ENCODE peak calls at places on chromosome 20, in seven cellular contexts. One of them, this sample, is unnamed. For H3K9me3 and H3K4me1, the result is how much of the 10 kb centered on the place peaks cover.

GRCh38 chr20:63701329-63702035 is 5.0 kb downstream of the TNFRSF6B start:
- DNase-seq in stomach: no peak
- DNase-seq in Panc1: no peak
- DNase-seq in SK-N-SH: peak
- DNase-seq in HCT116: no peak
- DNase-seq in breast epithelium: no peak
- DNase-seq in prostate gland: no peak
- DNase-seq in this sample: peak

GRCh38 chr20:23235173-23236027 is 115.2 kb upstream of the NXT1 start:
- DNase-seq in stomach: peak
- DNase-seq in Panc1: no peak
- DNase-seq in SK-N-SH: peak
- DNase-seq in HCT116: peak
- DNase-seq in breast epithelium: no peak
- DNase-seq in prostate gland: peak
- DNase-seq in this sample: peak

GRCh38 chr20:63117151-63117550 is 98.8 kb downstream of the YTHDF1 start:
- DNase-seq in stomach: no peak
- DNase-seq in Panc1: no peak
- DNase-seq in SK-N-SH: no peak
- DNase-seq in HCT116: no peak
- DNase-seq in breast epithelium: no peak
- DNase-seq in prostate gland: no peak
- DNase-seq in this sample: peak

GRCh38 chr20:1509237-1509636 is 18.0 kb upstream of the SIRPB2 start:
- DNase-seq in stomach: no peak
- DNase-seq in Panc1: peak
- DNase-seq in SK-N-SH: peak
- DNase-seq in HCT116: peak
- DNase-seq in breast epithelium: no peak
- DNase-seq in prostate gland: no peak
- DNase-seq in this sample: no peak

GRCh38 chr20:63332488-63333240 is 28.5 kb downstream of the CHRNA4 start:
- DNase-seq in stomach: no peak
- DNase-seq in Panc1: no peak
- DNase-seq in SK-N-SH: no peak
- DNase-seq in HCT116: no peak
- DNase-seq in breast epithelium: no peak
- DNase-seq in prostate gland: no peak
- DNase-seq in this sample: peak

GRCh38 chr20:41321003-41321402 is 3.5 kb upstream of the ZHX3 start:
- DNase-seq in stomach: no peak
- DNase-seq in Panc1: no peak
- DNase-seq in SK-N-SH: no peak
- DNase-seq in HCT116: no peak
- DNase-seq in breast epithelium: no peak
- DNase-seq in prostate gland: no peak
- DNase-seq in this sample: no peak

GRCh38 chr20:1500496-1500895 is 9.3 kb upstream of the SIRPB2 start:
- DNase-seq in stomach: no peak
- DNase-seq in Panc1: no peak
- DNase-seq in SK-N-SH: no peak
- DNase-seq in HCT116: no peak
- DNase-seq in breast epithelium: no peak
- DNase-seq in prostate gland: no peak
- DNase-seq in this sample: no peak

GRCh38 chr20:51586005-51586440 is 43.5 kb upstream of the NFATC2 start:
- DNase-seq in stomach: no peak
- DNase-seq in Panc1: no peak
- DNase-seq in SK-N-SH: no peak
- DNase-seq in HCT116: peak
- DNase-seq in breast epithelium: no peak
- DNase-seq in prostate gland: no peak
- DNase-seq in this sample: no peak

GRCh38 chr20:58294497-58295455 is 14.7 kb upstream of the RAB22A start:
- DNase-seq in stomach: no peak
- DNase-seq in Panc1: no peak
- DNase-seq in SK-N-SH: no peak
- DNase-seq in HCT116: no peak
- DNase-seq in breast epithelium: no peak
- DNase-seq in prostate gland: no peak
- DNase-seq in this sample: no peak

GRCh38 chr20:24448170-24448569 is 21.3 kb upstream of the SYNDIG1 start:
- DNase-seq in stomach: no peak
- DNase-seq in Panc1: no peak
- DNase-seq in SK-N-SH: no peak
- DNase-seq in HCT116: no peak
- DNase-seq in breast epithelium: no peak
- DNase-seq in prostate gland: no peak
- DNase-seq in this sample: no peak

GRCh38 chr20:14721926-14722325 is 384.5 kb upstream of the FLRT3 start:
- DNase-seq in stomach: no peak
- DNase-seq in Panc1: no peak
- DNase-seq in SK-N-SH: no peak
- DNase-seq in HCT116: no peak
- DNase-seq in breast epithelium: no peak
- DNase-seq in prostate gland: no peak
- DNase-seq in this sample: no peak

GRCh38 chr20:31308535-31309162 is at the start of gene DEFB116:
- DNase-seq in stomach: no peak
- DNase-seq in Panc1: no peak
- DNase-seq in SK-N-SH: no peak
- DNase-seq in HCT116: no peak
- DNase-seq in breast epithelium: no peak
- DNase-seq in prostate gland: no peak
- DNase-seq in this sample: no peak
- H3K9me3 ChIP-seq in stomach: under half
- H3K9me3 ChIP-seq in Panc1: under half
- H3K9me3 ChIP-seq in SK-N-SH: under half
- H3K9me3 ChIP-seq in HCT116: under half
- H3K9me3 ChIP-seq in breast epithelium: under half
- H3K9me3 ChIP-seq in prostate gland: under half
- H3K9me3 ChIP-seq in this sample: under half

GRCh38 chr20:61937146-61937962 is 128.3 kb downstream of the TAF4 start:
- DNase-seq in stomach: no peak
- DNase-seq in Panc1: no peak
- DNase-seq in SK-N-SH: no peak
- DNase-seq in HCT116: no peak
- DNase-seq in breast epithelium: no peak
- DNase-seq in prostate gland: no peak
- DNase-seq in this sample: peak
- H3K4me1 ChIP-seq in stomach: under half
- H3K4me1 ChIP-seq in Panc1: under half
- H3K4me1 ChIP-seq in SK-N-SH: under half
- H3K4me1 ChIP-seq in HCT116: under half
- H3K4me1 ChIP-seq in breast epithelium: under half
- H3K4me1 ChIP-seq in prostate gland: under half
- H3K4me1 ChIP-seq in this sample: under half

GRCh38 chr20:38970302-38970701 is 8.2 kb downstream of the DHX35 start:
- DNase-seq in stomach: no peak
- DNase-seq in Panc1: peak
- DNase-seq in SK-N-SH: no peak
- DNase-seq in HCT116: no peak
- DNase-seq in breast epithelium: no peak
- DNase-seq in prostate gland: no peak
- DNase-seq in this sample: no peak
- TF ChIP-seq POLR2AphosphoS5 in stomach: peak
- TF ChIP-seq POLR2AphosphoS5 in Panc1: no peak
- TF ChIP-seq POLR2AphosphoS5 in SK-N-SH: peak
- TF ChIP-seq POLR2AphosphoS5 in HCT116: no peak
- TF ChIP-seq POLR2AphosphoS5 in breast epithelium: no peak
- TF ChIP-seq POLR2AphosphoS5 in prostate gland: peak
- TF ChIP-seq POLR2AphosphoS5 in this sample: no peak

GRCh38 chr20:62112368-62112767 is 9.9 kb upstream of the LSM14B start:
- DNase-seq in stomach: no peak
- DNase-seq in Panc1: no peak
- DNase-seq in SK-N-SH: no peak
- DNase-seq in HCT116: no peak
- DNase-seq in breast epithelium: no peak
- DNase-seq in prostate gland: no peak
- DNase-seq in this sample: no peak
- H3K9me3 ChIP-seq in stomach: half or more
- H3K9me3 ChIP-seq in Panc1: under half
- H3K9me3 ChIP-seq in SK-N-SH: under half
- H3K9me3 ChIP-seq in HCT116: under half
- H3K9me3 ChIP-seq in breast epithelium: under half
- H3K9me3 ChIP-seq in prostate gland: under half
- H3K9me3 ChIP-seq in this sample: half or more

GRCh38 chr20:61755971-61756421 is 309.7 kb downstream of the TAF4 start:
- DNase-seq in stomach: no peak
- DNase-seq in Panc1: no peak
- DNase-seq in SK-N-SH: no peak
- DNase-seq in HCT116: no peak
- DNase-seq in breast epithelium: no peak
- DNase-seq in prostate gland: no peak
- DNase-seq in this sample: peak
- H3K4me1 ChIP-seq in stomach: under half
- H3K4me1 ChIP-seq in Panc1: under half
- H3K4me1 ChIP-seq in SK-N-SH: under half
- H3K4me1 ChIP-seq in HCT116: under half
- H3K4me1 ChIP-seq in breast epithelium: under half
- H3K4me1 ChIP-seq in prostate gland: under half
- H3K4me1 ChIP-seq in this sample: under half

GRCh38 chr20:17555106-17555505 is 14.8 kb upstream of the DSTN start:
- DNase-seq in stomach: no peak
- DNase-seq in Panc1: no peak
- DNase-seq in SK-N-SH: no peak
- DNase-seq in HCT116: no peak
- DNase-seq in breast epithelium: no peak
- DNase-seq in prostate gland: no peak
- DNase-seq in this sample: no peak

GRCh38 chr20:17558154-17558940 is 11.5 kb upstream of the DSTN start:
- DNase-seq in stomach: peak
- DNase-seq in Panc1: peak
- DNase-seq in SK-N-SH: no peak
- DNase-seq in HCT116: peak
- DNase-seq in breast epithelium: no peak
- DNase-seq in prostate gland: peak
- DNase-seq in this sample: no peak

GRCh38 chr20:17558941-17559304 is 11.0 kb upstream of the DSTN start:
- DNase-seq in stomach: no peak
- DNase-seq in Panc1: no peak
- DNase-seq in SK-N-SH: no peak
- DNase-seq in HCT116: no peak
- DNase-seq in breast epithelium: no peak
- DNase-seq in prostate gland: no peak
- DNase-seq in this sample: no peak

GRCh38 chr20:17557675-17558006 is 12.2 kb upstream of the DSTN start:
- DNase-seq in stomach: peak
- DNase-seq in Panc1: no peak
- DNase-seq in SK-N-SH: no peak
- DNase-seq in HCT116: peak
- DNase-seq in breast epithelium: peak
- DNase-seq in prostate gland: peak
- DNase-seq in this sample: no peak

GRCh38 chr20:17556842-17557674 is 12.8 kb upstream of the DSTN start:
- DNase-seq in stomach: peak
- DNase-seq in Panc1: no peak
- DNase-seq in SK-N-SH: peak
- DNase-seq in HCT116: no peak
- DNase-seq in breast epithelium: peak
- DNase-seq in prostate gland: peak
- DNase-seq in this sample: no peak
- TF ChIP-seq POLR2AphosphoS5 in stomach: peak
- TF ChIP-seq POLR2AphosphoS5 in Panc1: no peak
- TF ChIP-seq POLR2AphosphoS5 in SK-N-SH: no peak
- TF ChIP-seq POLR2AphosphoS5 in HCT116: no peak
- TF ChIP-seq POLR2AphosphoS5 in breast epithelium: peak
- TF ChIP-seq POLR2AphosphoS5 in prostate gland: peak
- TF ChIP-seq POLR2AphosphoS5 in this sample: no peak

GRCh38 chr20:45153756-45154155 is 20.9 kb upstream of the PI3 start:
- DNase-seq in stomach: no peak
- DNase-seq in Panc1: no peak
- DNase-seq in SK-N-SH: no peak
- DNase-seq in HCT116: no peak
- DNase-seq in breast epithelium: no peak
- DNase-seq in prostate gland: no peak
- DNase-seq in this sample: no peak

GRCh38 chr20:45154183-45154582 is 20.5 kb upstream of the PI3 start:
- DNase-seq in stomach: no peak
- DNase-seq in Panc1: no peak
- DNase-seq in SK-N-SH: no peak
- DNase-seq in HCT116: no peak
- DNase-seq in breast epithelium: no peak
- DNase-seq in prostate gland: no peak
- DNase-seq in this sample: no peak

GRCh38 chr20:45153147-45153546 is 21.6 kb upstream of the PI3 start:
- DNase-seq in stomach: no peak
- DNase-seq in Panc1: no peak
- DNase-seq in SK-N-SH: no peak
- DNase-seq in HCT116: no peak
- DNase-seq in breast epithelium: no peak
- DNase-seq in prostate gland: no peak
- DNase-seq in this sample: no peak

GRCh38 chr20:45156728-45157127 is 18.0 kb upstream of the PI3 start:
- DNase-seq in stomach: no peak
- DNase-seq in Panc1: no peak
- DNase-seq in SK-N-SH: no peak
- DNase-seq in HCT116: no peak
- DNase-seq in breast epithelium: no peak
- DNase-seq in prostate gland: no peak
- DNase-seq in this sample: no peak

GRCh38 chr20:45157977-45158376 is 16.7 kb upstream of the PI3 start:
- DNase-seq in stomach: no peak
- DNase-seq in Panc1: no peak
- DNase-seq in SK-N-SH: no peak
- DNase-seq in HCT116: peak
- DNase-seq in breast epithelium: no peak
- DNase-seq in prostate gland: peak
- DNase-seq in this sample: no peak
- H3K9me3 ChIP-seq in stomach: under half
- H3K9me3 ChIP-seq in Panc1: under half
- H3K9me3 ChIP-seq in SK-N-SH: under half
- H3K9me3 ChIP-seq in HCT116: under half
- H3K9me3 ChIP-seq in breast epithelium: under half
- H3K9me3 ChIP-seq in prostate gland: under half
- H3K9me3 ChIP-seq in this sample: under half